ENCODE peak calls at places on chromosomes 16 and 17, in seven cellular contexts. One of them, this sample, is unnamed.

GRCh38 chr17:7835818-7836595 is 2.0 kb downstream of the KDM6B start:
- DNase-seq in cardiac muscle cell: no peak
- DNase-seq in BJ: no peak
- DNase-seq in neural progenitor cell: peak
- DNase-seq in astrocyte of the cerebellum: no peak
- DNase-seq in choroid plexus epithelial cell: peak
- DNase-seq in WTC11: peak
- DNase-seq in this sample: peak

GRCh38 chr16:23280483-23280967 is 21.6 kb upstream of the SCNN1B start:
- DNase-seq in astrocyte of the cerebellum: no peak
- DNase-seq in WTC11: no peak
- DNase-seq in cardiac muscle cell: no peak
- DNase-seq in neural progenitor cell: no peak
- DNase-seq in BJ: no peak
- DNase-seq in choroid plexus epithelial cell: no peak
- DNase-seq in this sample: no peak

GRCh38 chr16:78122774-78123315 is 23.4 kb downstream of the WWOX start:
- DNase-seq in choroid plexus epithelial cell: peak
- DNase-seq in WTC11: no peak
- DNase-seq in neural progenitor cell: peak
- DNase-seq in astrocyte of the cerebellum: peak
- DNase-seq in BJ: no peak
- DNase-seq in cardiac muscle cell: peak
- DNase-seq in this sample: peak

GRCh38 chr17:81713556-81714411 is 1.7 kb downstream of the SLC25A10 start:
- DNase-seq in astrocyte of the cerebellum: no peak
- DNase-seq in cardiac muscle cell: no peak
- DNase-seq in neural progenitor cell: peak
- DNase-seq in BJ: no peak
- DNase-seq in choroid plexus epithelial cell: no peak
- DNase-seq in WTC11: no peak
- DNase-seq in this sample: no peak

GRCh38 chr17:61230461-61230860 is 169.2 kb upstream of the TBX2 start:
- DNase-seq in BJ: no peak
- DNase-seq in cardiac muscle cell: no peak
- DNase-seq in neural progenitor cell: no peak
- DNase-seq in astrocyte of the cerebellum: no peak
- DNase-seq in WTC11: no peak
- DNase-seq in choroid plexus epithelial cell: no peak
- DNase-seq in this sample: no peak

GRCh38 chr17:9475259-9475658 is 100.4 kb downstream of the STX8 start:
- DNase-seq in astrocyte of the cerebellum: no peak
- DNase-seq in BJ: no peak
- DNase-seq in choroid plexus epithelial cell: no peak
- DNase-seq in WTC11: no peak
- DNase-seq in cardiac muscle cell: peak
- DNase-seq in neural progenitor cell: no peak
- DNase-seq in this sample: peak

GRCh38 chr16:67150833-67151396 is at the start of gene B3GNT9:
- DNase-seq in neural progenitor cell: peak
- DNase-seq in choroid plexus epithelial cell: peak
- DNase-seq in BJ: no peak
- DNase-seq in WTC11: peak
- DNase-seq in cardiac muscle cell: peak
- DNase-seq in astrocyte of the cerebellum: no peak
- DNase-seq in this sample: peak

GRCh38 chr17:28252436-28252835 is 66.6 kb upstream of the TMEM97 start:
- DNase-seq in WTC11: no peak
- DNase-seq in choroid plexus epithelial cell: no peak
- DNase-seq in BJ: no peak
- DNase-seq in astrocyte of the cerebellum: no peak
- DNase-seq in neural progenitor cell: no peak
- DNase-seq in cardiac muscle cell: no peak
- DNase-seq in this sample: no peak

GRCh38 chr17:61770752-61771533 is 92.4 kb downstream of the BRIP1 start:
- DNase-seq in neural progenitor cell: no peak
- DNase-seq in choroid plexus epithelial cell: peak
- DNase-seq in cardiac muscle cell: peak
- DNase-seq in BJ: peak
- DNase-seq in astrocyte of the cerebellum: peak
- DNase-seq in WTC11: no peak
- DNase-seq in this sample: peak

GRCh38 chr16:4433228-4433627 is 7.6 kb downstream of the DNAJA3 start:
- DNase-seq in astrocyte of the cerebellum: no peak
- DNase-seq in WTC11: no peak
- DNase-seq in choroid plexus epithelial cell: no peak
- DNase-seq in neural progenitor cell: no peak
- DNase-seq in cardiac muscle cell: no peak
- DNase-seq in BJ: no peak
- DNase-seq in this sample: no peak

GRCh38 chr16:83852774-83853173 is 45.0 kb downstream of the HSBP1 start:
- DNase-seq in neural progenitor cell: no peak
- DNase-seq in astrocyte of the cerebellum: no peak
- DNase-seq in cardiac muscle cell: no peak
- DNase-seq in BJ: no peak
- DNase-seq in WTC11: no peak
- DNase-seq in choroid plexus epithelial cell: no peak
- DNase-seq in this sample: no peak

GRCh38 chr17:2710804-2711607 is 558 bp downstream of the CLUH start:
- DNase-seq in choroid plexus epithelial cell: peak
- DNase-seq in cardiac muscle cell: no peak
- DNase-seq in neural progenitor cell: peak
- DNase-seq in BJ: no peak
- DNase-seq in WTC11: peak
- DNase-seq in astrocyte of the cerebellum: no peak
- DNase-seq in this sample: no peak

GRCh38 chr17:29027521-29027920 is 15.4 kb upstream of the PIPOX start:
- DNase-seq in WTC11: no peak
- DNase-seq in astrocyte of the cerebellum: no peak
- DNase-seq in choroid plexus epithelial cell: no peak
- DNase-seq in neural progenitor cell: no peak
- DNase-seq in cardiac muscle cell: no peak
- DNase-seq in BJ: no peak
- DNase-seq in this sample: no peak

GRCh38 chr16:88691924-88692560 is 5.7 kb upstream of the SNAI3 start:
- DNase-seq in cardiac muscle cell: no peak
- DNase-seq in WTC11: no peak
- DNase-seq in neural progenitor cell: no peak
- DNase-seq in BJ: no peak
- DNase-seq in astrocyte of the cerebellum: no peak
- DNase-seq in choroid plexus epithelial cell: no peak
- DNase-seq in this sample: no peak

GRCh38 chr16:28136751-28137434 is 73.4 kb upstream of the GSG1L start:
- DNase-seq in choroid plexus epithelial cell: peak
- DNase-seq in BJ: no peak
- DNase-seq in WTC11: no peak
- DNase-seq in neural progenitor cell: peak
- DNase-seq in astrocyte of the cerebellum: no peak
- DNase-seq in cardiac muscle cell: peak
- DNase-seq in this sample: peak
- TF ChIP-seq CTCF in choroid plexus epithelial cell: peak
- TF ChIP-seq CTCF in BJ: no peak
- TF ChIP-seq CTCF in WTC11: no peak
- TF ChIP-seq CTCF in neural progenitor cell: no peak
- TF ChIP-seq CTCF in astrocyte of the cerebellum: peak
- TF ChIP-seq CTCF in cardiac muscle cell: peak
- TF ChIP-seq CTCF in this sample: peak

DNA sequence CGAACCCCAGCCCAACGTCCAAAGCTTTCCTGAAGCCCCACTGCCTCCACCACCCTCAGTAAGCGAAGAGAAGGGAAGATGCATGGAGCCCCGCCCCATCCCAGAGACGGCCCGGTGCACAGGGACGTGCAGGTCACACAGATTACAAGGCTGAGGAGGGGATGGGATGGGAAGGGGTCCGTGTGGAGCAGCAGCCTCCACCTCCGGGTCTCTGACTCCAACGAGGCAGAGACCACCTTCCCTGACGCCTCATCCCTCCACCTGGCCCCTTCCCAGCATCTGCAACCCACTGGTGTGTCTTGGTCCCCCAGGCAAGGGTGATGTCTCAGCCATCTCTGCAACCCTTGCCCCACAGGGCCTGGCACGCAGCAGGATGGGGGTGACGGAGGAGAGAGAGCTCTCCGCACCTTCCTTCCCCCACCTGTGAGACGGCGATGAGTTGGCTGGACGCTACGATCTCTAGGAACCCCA is 58.5 kb downstream of the TBC1D16 start:
- DNase-seq in BJ: no peak
- DNase-seq in cardiac muscle cell: no peak
- DNase-seq in choroid plexus epithelial cell: no peak
- DNase-seq in WTC11: no peak
- DNase-seq in neural progenitor cell: no peak
- DNase-seq in astrocyte of the cerebellum: no peak
- DNase-seq in this sample: no peak
- TF ChIP-seq CTCF in BJ: no peak
- TF ChIP-seq CTCF in cardiac muscle cell: no peak
- TF ChIP-seq CTCF in choroid plexus epithelial cell: no peak
- TF ChIP-seq CTCF in WTC11: no peak
- TF ChIP-seq CTCF in neural progenitor cell: no peak
- TF ChIP-seq CTCF in astrocyte of the cerebellum: no peak
- TF ChIP-seq CTCF in this sample: no peak

DNA sequence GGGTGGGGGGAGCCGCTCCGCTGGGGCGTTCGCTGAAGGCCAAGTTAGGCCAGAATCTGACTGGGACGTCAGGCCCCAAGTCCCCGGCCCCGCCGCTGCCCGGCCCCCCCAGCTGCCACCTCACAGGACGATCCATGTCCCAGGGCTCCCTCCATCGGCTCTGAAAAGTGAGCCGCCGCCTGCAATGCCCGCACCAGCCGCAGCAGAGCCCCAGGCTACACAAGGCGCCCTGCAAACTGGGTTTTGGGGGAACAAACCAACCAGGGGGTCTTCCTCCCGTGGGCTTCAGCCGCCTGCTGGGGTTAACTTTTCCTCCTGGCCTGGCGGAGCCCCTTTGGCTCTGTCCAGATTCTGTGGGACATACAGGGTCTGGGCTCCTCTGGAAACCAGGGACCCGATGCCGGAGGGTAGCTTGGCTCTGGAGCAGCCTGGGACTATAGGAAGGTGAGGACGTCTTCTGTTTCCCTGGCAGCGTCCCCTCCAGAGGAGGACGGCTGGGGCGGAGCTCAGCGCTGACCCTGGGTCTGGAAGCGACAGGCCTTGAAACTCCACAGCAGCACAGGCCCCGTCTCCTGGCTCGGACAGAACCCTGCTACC is 835 bp downstream of the NME4 start:
- DNase-seq in choroid plexus epithelial cell: peak
- DNase-seq in WTC11: peak
- DNase-seq in BJ: no peak
- DNase-seq in cardiac muscle cell: peak
- DNase-seq in astrocyte of the cerebellum: peak
- DNase-seq in neural progenitor cell: peak
- DNase-seq in this sample: peak
- TF ChIP-seq CTCF in choroid plexus epithelial cell: peak
- TF ChIP-seq CTCF in WTC11: no peak
- TF ChIP-seq CTCF in BJ: peak
- TF ChIP-seq CTCF in cardiac muscle cell: peak
- TF ChIP-seq CTCF in astrocyte of the cerebellum: peak
- TF ChIP-seq CTCF in neural progenitor cell: peak
- TF ChIP-seq CTCF in this sample: peak

DNA sequence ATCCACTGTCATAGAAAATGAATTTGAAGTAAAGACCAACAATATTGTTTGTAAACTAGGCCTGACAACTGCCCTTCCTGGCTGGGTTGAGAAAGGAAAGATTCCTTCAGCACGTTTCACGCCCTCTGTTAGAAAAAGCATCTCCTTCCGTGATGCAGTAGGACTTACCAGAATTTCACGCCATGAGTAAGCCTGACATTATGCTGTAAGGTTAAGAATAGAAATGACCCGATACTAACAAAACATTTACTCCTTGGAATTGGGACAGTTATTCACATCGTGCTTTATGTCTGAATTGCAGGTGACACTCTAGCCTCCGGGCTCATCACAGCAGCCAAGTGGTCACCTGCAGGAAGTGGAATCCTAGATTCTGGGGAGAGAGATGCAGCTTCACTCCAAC is 17.6 kb downstream of the MARCHF10 start:
- DNase-seq in neural progenitor cell: no peak
- DNase-seq in cardiac muscle cell: peak
- DNase-seq in choroid plexus epithelial cell: peak
- DNase-seq in WTC11: no peak
- DNase-seq in astrocyte of the cerebellum: no peak
- DNase-seq in BJ: peak
- DNase-seq in this sample: peak
- TF ChIP-seq CTCF in neural progenitor cell: no peak
- TF ChIP-seq CTCF in cardiac muscle cell: no peak
- TF ChIP-seq CTCF in choroid plexus epithelial cell: no peak
- TF ChIP-seq CTCF in WTC11: no peak
- TF ChIP-seq CTCF in astrocyte of the cerebellum: no peak
- TF ChIP-seq CTCF in BJ: no peak
- TF ChIP-seq CTCF in this sample: no peak

GRCh38 chr16:68655806-68656205 is 10.7 kb downstream of the CDH3 start:
- DNase-seq in WTC11: no peak
- DNase-seq in neural progenitor cell: no peak
- DNase-seq in choroid plexus epithelial cell: no peak
- DNase-seq in astrocyte of the cerebellum: no peak
- DNase-seq in BJ: no peak
- DNase-seq in cardiac muscle cell: no peak
- DNase-seq in this sample: no peak

GRCh38 chr16:68656771-68657170 is 11.7 kb downstream of the CDH3 start:
- DNase-seq in cardiac muscle cell: no peak
- DNase-seq in neural progenitor cell: peak
- DNase-seq in WTC11: no peak
- DNase-seq in choroid plexus epithelial cell: no peak
- DNase-seq in BJ: no peak
- DNase-seq in astrocyte of the cerebellum: no peak
- DNase-seq in this sample: no peak

GRCh38 chr16:68662035-68662434 is 16.9 kb downstream of the CDH3 start:
- DNase-seq in BJ: no peak
- DNase-seq in choroid plexus epithelial cell: no peak
- DNase-seq in cardiac muscle cell: no peak
- DNase-seq in astrocyte of the cerebellum: no peak
- DNase-seq in neural progenitor cell: no peak
- DNase-seq in WTC11: no peak
- DNase-seq in this sample: no peak

GRCh38 chr16:68658258-68658973 is 13.3 kb downstream of the CDH3 start:
- DNase-seq in neural progenitor cell: peak
- DNase-seq in BJ: peak
- DNase-seq in WTC11: no peak
- DNase-seq in choroid plexus epithelial cell: peak
- DNase-seq in cardiac muscle cell: peak
- DNase-seq in astrocyte of the cerebellum: peak
- DNase-seq in this sample: peak

GRCh38 chr16:68658974-68659360 is 13.9 kb downstream of the CDH3 start:
- DNase-seq in choroid plexus epithelial cell: no peak
- DNase-seq in BJ: no peak
- DNase-seq in WTC11: no peak
- DNase-seq in cardiac muscle cell: no peak
- DNase-seq in astrocyte of the cerebellum: no peak
- DNase-seq in neural progenitor cell: no peak
- DNase-seq in this sample: no peak
- TF ChIP-seq CTCF in choroid plexus epithelial cell: no peak
- TF ChIP-seq CTCF in BJ: no peak
- TF ChIP-seq CTCF in WTC11: no peak
- TF ChIP-seq CTCF in cardiac muscle cell: no peak
- TF ChIP-seq CTCF in astrocyte of the cerebellum: no peak
- TF ChIP-seq CTCF in neural progenitor cell: no peak
- TF ChIP-seq CTCF in this sample: no peak

DNA sequence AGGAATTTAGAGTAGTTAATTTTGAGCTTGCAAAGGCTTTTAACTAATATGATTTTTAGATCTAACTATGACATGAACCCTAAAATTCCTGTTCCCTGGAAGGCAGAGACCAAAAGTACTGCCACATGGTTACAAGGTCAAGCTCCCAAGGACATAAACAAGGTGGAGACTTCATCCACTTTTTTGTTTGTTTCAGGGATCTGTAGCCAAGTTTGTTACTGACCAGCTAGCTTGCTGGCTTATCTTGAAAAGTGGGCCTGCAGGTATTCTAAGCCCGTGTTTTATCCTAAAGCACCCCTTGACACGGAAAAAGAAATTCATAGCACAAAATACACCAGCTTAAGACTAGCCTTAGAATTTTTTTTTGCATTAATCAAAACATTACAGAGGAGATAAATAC is 188.4 kb downstream of the SPECC1 start:
- DNase-seq in cardiac muscle cell: no peak
- DNase-seq in BJ: no peak
- DNase-seq in astrocyte of the cerebellum: no peak
- DNase-seq in choroid plexus epithelial cell: no peak
- DNase-seq in WTC11: no peak
- DNase-seq in neural progenitor cell: no peak
- DNase-seq in this sample: no peak
- TF ChIP-seq CTCF in cardiac muscle cell: no peak
- TF ChIP-seq CTCF in BJ: no peak
- TF ChIP-seq CTCF in astrocyte of the cerebellum: no peak
- TF ChIP-seq CTCF in choroid plexus epithelial cell: no peak
- TF ChIP-seq CTCF in WTC11: no peak
- TF ChIP-seq CTCF in neural progenitor cell: no peak
- TF ChIP-seq CTCF in this sample: no peak

This sample was measured in fibroblast of pulmonary artery.